ENCODE peak calls at places on chromosomes 12 and 14, in five cellular contexts. E is prostate gland, Q is suprapubic skin, H is astrocyte of the spinal cord, X is AG10803. L is an unnamed sample.

GRCh38 chr14:46490150-46490769 is 161.3 kb downstream of the RPL10L start:
- DNase-seq in E (no peak), Q (no peak), H (no peak), X (no peak), L (no peak)

GRCh38 chr14:64158608-64159007 is 135.6 kb downstream of the ESR2 start:
- DNase-seq in E (no peak), Q (no peak), H (no peak), X (no peak), L (no peak)

GRCh38 chr12:120669055-120669828 is 17.7 kb upstream of the MLEC start:
- DNase-seq in E (no peak), Q (no peak), H (no peak), X (peak), L (peak)

GRCh38 chr14:58572092-58572853 is 65.5 kb upstream of the DACT1 start:
- DNase-seq in E (no peak), Q (no peak), H (peak), X (peak), L (no peak)

GRCh38 chr12:90653051-90653450 is 301.9 kb downstream of the CCER1 start:
- DNase-seq in E (no peak), Q (no peak), H (peak), X (peak), L (no peak)

GRCh38 chr14:20417250-20418186 is 4.2 kb upstream of the TEP1 start:
- DNase-seq in E (no peak), Q (no peak), H (no peak), X (no peak), L (no peak)

GRCh38 chr12:111298583-111299436 is 70.1 kb downstream of the PHETA1 start:
- DNase-seq in E (peak), Q (no peak), H (peak), X (peak), L (peak)

GRCh38 chr14:57380935-57381334 is 9.5 kb upstream of the NAA30 start:
- DNase-seq in E (no peak), Q (no peak), H (no peak), X (no peak), L (no peak)

GRCh38 chr14:65229431-65230286 is 127.3 kb upstream of the MAX start:
- DNase-seq in E (peak), Q (peak), H (peak), X (peak), L (no peak)

GRCh38 chr14:91220581-91221000 is 23.9 kb downstream of the GPR68 start:
- DNase-seq in E (peak), Q (no peak), H (no peak), X (no peak), L (no peak)

GRCh38 chr12:46219892-46220655 is 48.8 kb downstream of the SLC38A1 start:
- DNase-seq in E (no peak), Q (no peak), H (peak), X (peak), L (no peak)

GRCh38 chr12:92028039-92028709 is 117.5 kb downstream of the BTG1 start:
- DNase-seq in E (no peak), Q (no peak), H (peak), X (peak), L (no peak)

GRCh38 chr12:31272607-31273225 is 53.2 kb downstream of the SINHCAF start:
- DNase-seq in E (no peak), Q (no peak), H (no peak), X (no peak), L (no peak)

GRCh38 chr12:49233842-49234526 is 30.9 kb upstream of the TUBA1C start:
- DNase-seq in E (no peak), Q (no peak), H (peak), X (no peak), L (peak)

GRCh38 chr12:108649668-108650067 is 16.0 kb upstream of the SELPLG start:
- DNase-seq in E (no peak), Q (no peak), H (peak), X (peak), L (no peak)

GRCh38 chr14:68787235-68787727 is 5.6 kb downstream of the ZFP36L1 start:
- DNase-seq in E (no peak), Q (peak), H (peak), X (no peak), L (no peak)

GRCh38 chr12:81468206-81468605 is 290.9 kb downstream of the PPFIA2 start:
- DNase-seq in E (no peak), Q (no peak), H (peak), X (peak), L (no peak)

GRCh38 chr14:89767861-89768268 is 186.7 kb downstream of the EFCAB11 start:
- DNase-seq in E (no peak), Q (no peak), H (peak), X (peak), L (peak)

GRCh38 chr14:104641753-104642539 is 37.4 kb upstream of the TMEM179 start:
- DNase-seq in E (no peak), Q (no peak), H (no peak), X (no peak), L (no peak)

GRCh38 chr14:94052662-94053061 is 26.5 kb downstream of the OTUB2 start:
- DNase-seq in E (no peak), Q (peak), H (no peak), X (no peak), L (no peak)

GRCh38 chr14:68874746-68875155 is 81.9 kb upstream of the ZFP36L1 start:
- DNase-seq in E (no peak), Q (no peak), H (no peak), X (no peak), L (no peak)

GRCh38 chr12:42982828-42983227 is 393.3 kb upstream of the PRICKLE1 start:
- DNase-seq in E (no peak), Q (no peak), H (no peak), X (no peak), L (no peak)

GRCh38 chr14:29528889-29529288 is 398.8 kb downstream of the PRKD1 start:
- DNase-seq in E (no peak), Q (no peak), H (peak), X (peak), L (no peak)

GRCh38 chr14:39107624-39108023 is 4.6 kb upstream of the SEC23A start:
- DNase-seq in E (no peak), Q (no peak), H (peak), X (peak), L (no peak)

GRCh38 chr14:68231832-68232642 is 412.5 kb downstream of the RAD51B start:
- DNase-seq in E (no peak), Q (no peak), H (peak), X (no peak), L (no peak)

GRCh38 chr14:84025258-84026012 is 1504.5 kb upstream of the FLRT2 start:
- DNase-seq in E (no peak), Q (no peak), H (no peak), X (no peak), L (no peak)

GRCh38 chr14:104446611-104447010 is 133.0 kb upstream of the C14orf180 start:
- DNase-seq in E (no peak), Q (peak), H (no peak), X (no peak), L (no peak)

GRCh38 chr12:1212529-1212928 is 221.5 kb downstream of the ERC1 start:
- DNase-seq in E (no peak), Q (no peak), H (no peak), X (no peak), L (no peak)

GRCh38 chr12:57430117-57430930 is 519 bp downstream of the R3HDM2 start:
- DNase-seq in E (no peak), Q (peak), H (peak), X (peak), L (peak)

GRCh38 chr12:132487311-132487741 is 2.6 kb upstream of the FBRSL1 start:
- DNase-seq in E (no peak), Q (no peak), H (no peak), X (no peak), L (no peak)

GRCh38 chr12:123047289-123047688 is 66.8 kb downstream of the ARL6IP4 start:
- DNase-seq in E (no peak), Q (no peak), H (no peak), X (no peak), L (no peak)

GRCh38 chr12:49367381-49368239 is at the start of gene SPATS2:
- DNase-seq in E (no peak), Q (peak), H (no peak), X (no peak), L (no peak)

GRCh38 chr12:12819752-12820311 is 6.7 kb downstream of the DDX47 start:
- DNase-seq in E (peak), Q (no peak), H (peak), X (peak), L (no peak)
- TF ChIP-seq CTCF in E (no peak), Q (no peak), H (no peak), X (peak), L (no peak)

GRCh38 chr12:22765731-22766130 is 140.8 kb downstream of the ETNK1 start:
- DNase-seq in E (no peak), Q (no peak), H (no peak), X (no peak), L (no peak)
- TF ChIP-seq CTCF in E (no peak), Q (no peak), H (no peak), X (no peak), L (no peak)

GRCh38 chr12:52327830-52328500 is 6.8 kb upstream of the KRT83 start:
- DNase-seq in E (no peak), Q (no peak), H (no peak), X (no peak), L (no peak)
- TF ChIP-seq CTCF in E (no peak), Q (no peak), H (no peak), X (no peak), L (no peak)

GRCh38 chr12:3975652-3976051 is 102.5 kb upstream of the PARP11 start:
- DNase-seq in E (no peak), Q (no peak), H (no peak), X (no peak), L (no peak)
- TF ChIP-seq CTCF in E (no peak), Q (no peak), H (no peak), X (no peak), L (no peak)

DNA sequence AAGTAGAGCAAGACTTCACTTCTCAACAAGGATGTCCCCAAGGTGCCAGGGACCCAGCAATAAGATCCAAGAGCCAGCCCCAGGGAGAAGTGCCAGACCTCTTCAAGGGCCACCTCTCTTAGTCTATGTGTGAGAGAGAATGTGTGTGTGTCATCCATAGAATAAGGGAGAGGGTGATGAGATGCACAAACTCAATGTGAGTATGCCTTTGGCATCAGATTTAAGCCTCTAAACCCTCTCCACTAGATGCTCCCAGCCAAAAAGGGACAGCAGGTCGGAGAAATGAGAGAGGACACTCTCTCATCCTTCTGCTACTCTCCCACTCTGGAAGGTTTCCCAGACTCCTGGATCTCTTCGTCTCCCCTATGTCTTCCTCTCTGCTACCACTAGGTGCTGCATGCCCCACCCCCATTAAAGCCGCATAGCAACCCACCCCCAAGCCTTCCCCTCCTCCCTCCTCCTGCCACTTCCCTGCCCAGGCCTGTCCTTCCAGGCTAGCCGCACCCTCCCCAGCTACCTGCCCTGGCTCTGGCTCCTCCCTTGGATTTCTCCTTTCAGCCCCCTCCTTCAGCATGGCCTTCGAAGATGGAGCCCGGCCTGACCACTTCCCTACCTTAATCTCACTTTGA is 7.6 kb downstream of the RARG start:
- DNase-seq in E (peak), Q (no peak), H (no peak), X (no peak), L (no peak)
- TF ChIP-seq CTCF in E (peak), Q (no peak), H (peak), X (peak), L (no peak)

DNA sequence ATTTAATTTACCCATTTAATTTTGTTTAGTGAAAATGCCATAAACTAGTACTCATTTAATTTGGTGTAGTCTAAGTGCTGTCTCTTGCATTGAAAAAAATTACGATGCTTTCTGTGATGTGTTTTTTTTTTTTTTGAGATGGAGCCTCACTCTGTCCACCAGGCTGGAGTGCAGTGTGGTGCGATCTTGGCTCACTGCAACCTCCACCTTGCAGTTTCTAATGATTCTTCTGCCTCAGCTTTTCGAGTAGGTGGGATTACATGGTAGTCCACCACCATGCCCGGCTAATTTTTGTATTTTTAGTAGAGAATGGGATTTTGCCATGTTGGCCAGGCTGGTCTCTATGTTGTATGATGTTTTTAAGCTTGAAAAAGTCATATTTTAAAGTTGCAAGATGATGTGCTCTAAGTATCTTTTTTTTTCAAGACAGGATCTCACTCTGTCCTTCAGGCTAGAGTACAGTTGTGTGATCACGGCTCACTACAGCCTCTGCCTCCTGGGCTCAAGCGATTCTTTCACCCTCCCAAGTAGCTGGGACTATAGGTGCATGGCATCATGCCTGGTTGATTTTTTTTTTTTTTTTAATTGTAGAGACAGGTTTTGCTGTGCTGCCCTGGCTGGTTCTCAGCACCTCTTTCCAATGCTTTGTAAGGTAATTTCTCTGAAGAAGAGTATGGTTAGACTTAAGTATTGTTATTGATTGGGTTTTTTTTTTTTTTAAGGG is 8.6 kb downstream of the LRRC10 start:
- DNase-seq in E (no peak), Q (no peak), H (no peak), X (no peak), L (no peak)
- TF ChIP-seq CTCF in E (no peak), Q (no peak), H (no peak), X (no peak), L (no peak)

GRCh38 chr12:10033783-10034381 is 3.4 kb downstream of the CLEC9A start:
- DNase-seq in E (no peak), Q (no peak), H (peak), X (peak), L (no peak)
- TF ChIP-seq CTCF in E (peak), Q (peak), H (peak), X (peak), L (no peak)

GRCh38 chr12:4353785-4354208 is 25.7 kb downstream of the FGF23 start:
- DNase-seq in E (no peak), Q (no peak), H (peak), X (no peak), L (no peak)

GRCh38 chr12:4355150-4355842 is 24.2 kb downstream of the FGF23 start:
- DNase-seq in E (no peak), Q (no peak), H (no peak), X (no peak), L (no peak)

DNA sequence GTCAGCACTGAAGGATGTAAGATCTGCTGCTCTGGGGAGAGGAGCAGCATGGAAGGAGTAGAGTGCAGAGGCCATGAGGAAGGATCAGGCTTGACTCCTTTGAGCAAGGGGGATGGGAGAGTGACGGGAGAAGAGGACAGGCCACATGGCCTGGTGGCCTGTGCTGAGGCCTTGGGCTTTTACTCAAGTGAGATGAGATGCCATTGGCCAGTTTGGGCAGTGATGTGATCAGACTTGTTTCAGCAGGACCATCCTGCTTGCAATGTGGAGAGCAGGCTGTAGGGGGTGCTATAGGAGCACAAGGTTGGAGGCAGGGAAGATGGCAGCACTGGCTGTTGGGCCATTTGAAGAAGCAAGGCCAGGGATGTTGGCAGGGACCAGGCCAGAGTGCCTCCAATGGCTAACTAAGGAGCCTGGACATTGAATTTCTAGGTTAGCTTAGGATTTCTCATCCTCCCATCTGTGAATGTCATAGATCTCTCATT is 23.6 kb downstream of the FGF23 start:
- DNase-seq in E (no peak), Q (no peak), H (peak), X (peak), L (no peak)
- TF ChIP-seq CTCF in E (peak), Q (no peak), H (peak), X (peak), L (no peak)

GRCh38 chr14:92712654-92713051 is 35.8 kb downstream of the LGMN start:
- DNase-seq in E (no peak), Q (no peak), H (no peak), X (no peak), L (no peak)

GRCh38 chr14:92710001-92710341 is 38.5 kb downstream of the LGMN start:
- DNase-seq in E (no peak), Q (no peak), H (no peak), X (no peak), L (no peak)

GRCh38 chr14:92711976-92712653 is 36.3 kb downstream of the LGMN start:
- DNase-seq in E (no peak), Q (no peak), H (no peak), X (peak), L (no peak)

GRCh38 chr14:92706386-92706785 is 42.0 kb downstream of the LGMN start:
- DNase-seq in E (no peak), Q (no peak), H (no peak), X (no peak), L (no peak)

GRCh38 chr14:92709340-92710000 is 39.0 kb downstream of the LGMN start:
- DNase-seq in E (no peak), Q (peak), H (no peak), X (no peak), L (no peak)
- TF ChIP-seq CTCF in E (no peak), Q (no peak), H (no peak), X (no peak), L (no peak)

L was measured in activated B cell treated with CpG ODN at 0.5 μM for 24 hours.